ENCODE peak calls at places on chromosomes 7 and 10, in six cellular contexts. One of them, this sample, is unnamed.
A peak's percentile ranks its signal among the peaks of the same experiment; 100 is the strongest.

GRCh38 chr10:14456218-14456869 is 125.6 kb upstream of the FRMD4A start:
- DNase-seq in lower lobe of right lung: no peak
- DNase-seq in heart left ventricle: no peak
- DNase-seq in transverse colon: no peak
- DNase-seq in pancreas: no peak
- DNase-seq in stomach: no peak
- DNase-seq in this sample: no peak

GRCh38 chr7:134632937-134633540 is 13.6 kb upstream of the BPGM start:
- DNase-seq in lower lobe of right lung: no peak
- DNase-seq in heart left ventricle: no peak
- DNase-seq in transverse colon: no peak
- DNase-seq in pancreas: no peak
- DNase-seq in stomach: no peak
- DNase-seq in this sample: no peak

GRCh38 chr7:107100824-107101223 is 56.3 kb downstream of the PRKAR2B start:
- DNase-seq in lower lobe of right lung: no peak
- DNase-seq in heart left ventricle: no peak
- DNase-seq in transverse colon: no peak
- DNase-seq in pancreas: no peak
- DNase-seq in stomach: no peak
- DNase-seq in this sample: no peak

GRCh38 chr10:15347205-15347604 is 23.9 kb downstream of the FAM171A1 start:
- DNase-seq in lower lobe of right lung: no peak
- DNase-seq in heart left ventricle: no peak
- DNase-seq in transverse colon: no peak
- DNase-seq in pancreas: no peak
- DNase-seq in stomach: no peak
- DNase-seq in this sample: no peak

GRCh38 chr7:13879994-13880686 is 109.3 kb downstream of the ETV1 start:
- DNase-seq in lower lobe of right lung: no peak
- DNase-seq in heart left ventricle: no peak
- DNase-seq in transverse colon: no peak
- DNase-seq in pancreas: no peak
- DNase-seq in stomach: no peak
- DNase-seq in this sample: no peak

GRCh38 chr7:95394370-95394769 is 1.8 kb downstream of the PON3 start:
- DNase-seq in lower lobe of right lung: no peak
- DNase-seq in heart left ventricle: no peak
- DNase-seq in transverse colon: no peak
- DNase-seq in pancreas: no peak
- DNase-seq in stomach: no peak
- DNase-seq in this sample: no peak

GRCh38 chr7:114889646-114890285 is 32.1 kb upstream of the MDFIC start:
- DNase-seq in lower lobe of right lung: no peak
- DNase-seq in heart left ventricle: no peak
- DNase-seq in transverse colon: no peak
- DNase-seq in pancreas: no peak
- DNase-seq in stomach: no peak
- DNase-seq in this sample: no peak

GRCh38 chr7:159064816-159065130 is 79.9 kb downstream of the VIPR2 start:
- DNase-seq in lower lobe of right lung: no peak
- DNase-seq in heart left ventricle: no peak
- DNase-seq in transverse colon: no peak
- DNase-seq in pancreas: no peak
- DNase-seq in stomach: no peak
- DNase-seq in this sample: no peak

GRCh38 chr10:105797234-105797890 is 1156.3 kb downstream of the SORCS3 start:
- DNase-seq in lower lobe of right lung: no peak
- DNase-seq in heart left ventricle: no peak
- DNase-seq in transverse colon: no peak
- DNase-seq in pancreas: no peak
- DNase-seq in stomach: no peak
- DNase-seq in this sample: no peak

GRCh38 chr10:74888947-74889661 is 62.7 kb downstream of the KAT6B start:
- DNase-seq in lower lobe of right lung: no peak
- DNase-seq in heart left ventricle: no peak
- DNase-seq in transverse colon: no peak
- DNase-seq in pancreas: peak; percentile 48
- DNase-seq in stomach: no peak
- DNase-seq in this sample: peak; percentile 25

GRCh38 chr7:98354511-98355249 is 46.2 kb downstream of the BAIAP2L1 start:
- DNase-seq in lower lobe of right lung: peak; percentile 75
- DNase-seq in heart left ventricle: peak; percentile 29
- DNase-seq in transverse colon: peak; percentile 83
- DNase-seq in pancreas: no peak
- DNase-seq in stomach: peak; percentile 80
- DNase-seq in this sample: no peak

GRCh38 chr7:665751-666453 is 60.6 kb upstream of the DNAAF5 start:
- DNase-seq in lower lobe of right lung: no peak
- DNase-seq in heart left ventricle: peak; percentile 84
- DNase-seq in transverse colon: no peak
- DNase-seq in pancreas: no peak
- DNase-seq in stomach: no peak
- DNase-seq in this sample: no peak

GRCh38 chr7:111729483-111729882 is 167.2 kb upstream of the IMMP2L start:
- DNase-seq in lower lobe of right lung: no peak
- DNase-seq in heart left ventricle: no peak
- DNase-seq in transverse colon: no peak
- DNase-seq in pancreas: no peak
- DNase-seq in stomach: no peak
- DNase-seq in this sample: no peak

GRCh38 chr7:31970501-31970900 is 99.7 kb downstream of the PDE1C start:
- DNase-seq in lower lobe of right lung: no peak
- DNase-seq in heart left ventricle: no peak
- DNase-seq in transverse colon: no peak
- DNase-seq in pancreas: no peak
- DNase-seq in stomach: no peak
- DNase-seq in this sample: no peak

GRCh38 chr7:71645836-71646235 is 513.9 kb downstream of the GALNT17 start:
- DNase-seq in lower lobe of right lung: no peak
- DNase-seq in heart left ventricle: no peak
- DNase-seq in transverse colon: no peak
- DNase-seq in pancreas: no peak
- DNase-seq in stomach: no peak
- DNase-seq in this sample: no peak

GRCh38 chr7:55020481-55020871 is 1.7 kb downstream of the EGFR start:
- DNase-seq in lower lobe of right lung: peak; percentile 64
- DNase-seq in heart left ventricle: peak; percentile 53
- DNase-seq in transverse colon: peak; percentile 59
- DNase-seq in pancreas: peak; percentile 60
- DNase-seq in stomach: no peak
- DNase-seq in this sample: peak; percentile 73

GRCh38 chr7:33627741-33628140 is 277.6 kb upstream of the BMPER start:
- DNase-seq in lower lobe of right lung: no peak
- DNase-seq in heart left ventricle: no peak
- DNase-seq in transverse colon: no peak
- DNase-seq in pancreas: no peak
- DNase-seq in stomach: no peak
- DNase-seq in this sample: no peak

GRCh38 chr7:128791121-128791967 is 424 bp upstream of the CCDC136 start:
- DNase-seq in lower lobe of right lung: peak; percentile 77
- DNase-seq in heart left ventricle: peak; percentile 81
- DNase-seq in transverse colon: peak; percentile 83
- DNase-seq in pancreas: peak; percentile 74
- DNase-seq in stomach: peak; percentile 83
- DNase-seq in this sample: peak; percentile 38

GRCh38 chr10:76024460-76025123 is 593.2 kb downstream of the LRMDA start:
- DNase-seq in lower lobe of right lung: no peak
- DNase-seq in heart left ventricle: no peak
- DNase-seq in transverse colon: no peak
- DNase-seq in pancreas: no peak
- DNase-seq in stomach: no peak
- DNase-seq in this sample: no peak

GRCh38 chr7:102117743-102118142 is 168.9 kb upstream of the SH2B2 start:
- DNase-seq in lower lobe of right lung: no peak
- DNase-seq in heart left ventricle: no peak
- DNase-seq in transverse colon: no peak
- DNase-seq in pancreas: no peak
- DNase-seq in stomach: no peak
- DNase-seq in this sample: no peak

GRCh38 chr10:76034236-76035009 is 603.0 kb downstream of the LRMDA start:
- DNase-seq in lower lobe of right lung: no peak
- DNase-seq in heart left ventricle: no peak
- DNase-seq in transverse colon: no peak
- DNase-seq in pancreas: no peak
- DNase-seq in stomach: no peak
- DNase-seq in this sample: no peak

GRCh38 chr10:113386005-113386404 is 166.8 kb upstream of the HABP2 start:
- DNase-seq in lower lobe of right lung: no peak
- DNase-seq in heart left ventricle: no peak
- DNase-seq in transverse colon: no peak
- DNase-seq in pancreas: no peak
- DNase-seq in stomach: no peak
- DNase-seq in this sample: no peak

GRCh38 chr7:136652635-136653370 is 215.6 kb upstream of the CHRM2 start:
- DNase-seq in lower lobe of right lung: no peak
- DNase-seq in heart left ventricle: no peak
- DNase-seq in transverse colon: no peak
- DNase-seq in pancreas: no peak
- DNase-seq in stomach: no peak
- DNase-seq in this sample: no peak

GRCh38 chr10:87605656-87606308 is 53.9 kb upstream of the PAPSS2 start:
- DNase-seq in lower lobe of right lung: no peak
- DNase-seq in heart left ventricle: no peak
- DNase-seq in transverse colon: no peak
- DNase-seq in pancreas: no peak
- DNase-seq in stomach: no peak
- DNase-seq in this sample: no peak

GRCh38 chr7:112263519-112263918 is 57.0 kb downstream of the ZNF277 start:
- DNase-seq in lower lobe of right lung: no peak
- DNase-seq in heart left ventricle: no peak
- DNase-seq in transverse colon: no peak
- DNase-seq in pancreas: no peak
- DNase-seq in stomach: no peak
- DNase-seq in this sample: no peak

GRCh38 chr7:35685781-35686180 is 9.2 kb downstream of the HERPUD2 start:
- DNase-seq in lower lobe of right lung: no peak
- DNase-seq in heart left ventricle: no peak
- DNase-seq in transverse colon: no peak
- DNase-seq in pancreas: no peak
- DNase-seq in stomach: no peak
- DNase-seq in this sample: no peak

GRCh38 chr7:77823787-77824186 is 25.2 kb downstream of the PHTF2 start:
- DNase-seq in lower lobe of right lung: no peak
- DNase-seq in heart left ventricle: no peak
- DNase-seq in transverse colon: no peak
- DNase-seq in pancreas: no peak
- DNase-seq in stomach: no peak
- DNase-seq in this sample: no peak
- H3K4me1 ChIP-seq in lower lobe of right lung: no peaks in the 10 kb centered on the region
- H3K4me1 ChIP-seq in heart left ventricle: peaks cover 4% of the 10 kb centered on the region
- H3K4me1 ChIP-seq in transverse colon: no peaks in the 10 kb centered on the region
- H3K4me1 ChIP-seq in pancreas: no peaks in the 10 kb centered on the region
- H3K4me1 ChIP-seq in stomach: no peaks in the 10 kb centered on the region
- H3K4me1 ChIP-seq in this sample: peaks cover 15% of the 10 kb centered on the region

GRCh38 chr7:104895851-104896236 is 118.2 kb upstream of the KMT2E start:
- DNase-seq in lower lobe of right lung: no peak
- DNase-seq in heart left ventricle: no peak
- DNase-seq in transverse colon: no peak
- DNase-seq in pancreas: no peak
- DNase-seq in stomach: no peak
- DNase-seq in this sample: no peak
- H3K4me1 ChIP-seq in lower lobe of right lung: peaks cover 4% of the 10 kb centered on the region
- H3K4me1 ChIP-seq in heart left ventricle: no peaks in the 10 kb centered on the region
- H3K4me1 ChIP-seq in transverse colon: no peaks in the 10 kb centered on the region
- H3K4me1 ChIP-seq in pancreas: no peaks in the 10 kb centered on the region
- H3K4me1 ChIP-seq in stomach: no peaks in the 10 kb centered on the region
- H3K4me1 ChIP-seq in this sample: no peaks in the 10 kb centered on the region

GRCh38 chr10:103762166-103762565 is 93.2 kb downstream of the SH3PXD2A start:
- DNase-seq in lower lobe of right lung: no peak
- DNase-seq in heart left ventricle: no peak
- DNase-seq in transverse colon: no peak
- DNase-seq in pancreas: no peak
- DNase-seq in stomach: no peak
- DNase-seq in this sample: no peak
- H3K4me1 ChIP-seq in lower lobe of right lung: peaks cover 82% of the 10 kb centered on the region
- H3K4me1 ChIP-seq in heart left ventricle: peaks cover 73% of the 10 kb centered on the region
- H3K4me1 ChIP-seq in transverse colon: peaks cover 31% of the 10 kb centered on the region
- H3K4me1 ChIP-seq in pancreas: peaks cover 5% of the 10 kb centered on the region
- H3K4me1 ChIP-seq in stomach: peaks cover 65% of the 10 kb centered on the region
- H3K4me1 ChIP-seq in this sample: peaks cover 84% of the 10 kb centered on the region

GRCh38 chr7:116227678-116228239 is 17.4 kb downstream of the TES start:
- DNase-seq in lower lobe of right lung: no peak
- DNase-seq in heart left ventricle: no peak
- DNase-seq in transverse colon: no peak
- DNase-seq in pancreas: no peak
- DNase-seq in stomach: no peak
- DNase-seq in this sample: no peak

GRCh38 chr7:116230191-116231005 is 20.1 kb downstream of the TES start:
- DNase-seq in lower lobe of right lung: no peak
- DNase-seq in heart left ventricle: no peak
- DNase-seq in transverse colon: no peak
- DNase-seq in pancreas: peak; percentile 19
- DNase-seq in stomach: no peak
- DNase-seq in this sample: no peak

GRCh38 chr7:116228241-116228640 is 17.9 kb downstream of the TES start:
- DNase-seq in lower lobe of right lung: no peak
- DNase-seq in heart left ventricle: no peak
- DNase-seq in transverse colon: no peak
- DNase-seq in pancreas: no peak
- DNase-seq in stomach: no peak
- DNase-seq in this sample: no peak

GRCh38 chr7:116231543-116232401 is 21.4 kb downstream of the TES start:
- DNase-seq in lower lobe of right lung: no peak
- DNase-seq in heart left ventricle: no peak
- DNase-seq in transverse colon: no peak
- DNase-seq in pancreas: no peak
- DNase-seq in stomach: no peak
- DNase-seq in this sample: no peak

GRCh38 chr7:116229359-116229758 is 19.0 kb downstream of the TES start:
- DNase-seq in lower lobe of right lung: no peak
- DNase-seq in heart left ventricle: no peak
- DNase-seq in transverse colon: no peak
- DNase-seq in pancreas: no peak
- DNase-seq in stomach: no peak
- DNase-seq in this sample: no peak
- H3K4me1 ChIP-seq in lower lobe of right lung: peaks cover 54% of the 10 kb centered on the region
- H3K4me1 ChIP-seq in heart left ventricle: peaks cover 59% of the 10 kb centered on the region
- H3K4me1 ChIP-seq in transverse colon: peaks cover 38% of the 10 kb centered on the region
- H3K4me1 ChIP-seq in pancreas: peaks cover 21% of the 10 kb centered on the region
- H3K4me1 ChIP-seq in stomach: peaks cover 79% of the 10 kb centered on the region
- H3K4me1 ChIP-seq in this sample: peaks cover 25% of the 10 kb centered on the region

GRCh38 chr10:101223274-101224059 is 5.8 kb downstream of the LBX1 start:
- DNase-seq in lower lobe of right lung: no peak
- DNase-seq in heart left ventricle: no peak
- DNase-seq in transverse colon: no peak
- DNase-seq in pancreas: no peak
- DNase-seq in stomach: no peak
- DNase-seq in this sample: no peak
- H3K4me1 ChIP-seq in lower lobe of right lung: peaks cover 49% of the 10 kb centered on the region
- H3K4me1 ChIP-seq in heart left ventricle: peaks cover 44% of the 10 kb centered on the region
- H3K4me1 ChIP-seq in transverse colon: peaks cover 34% of the 10 kb centered on the region
- H3K4me1 ChIP-seq in pancreas: peaks cover 2% of the 10 kb centered on the region
- H3K4me1 ChIP-seq in stomach: peaks cover 64% of the 10 kb centered on the region
- H3K4me1 ChIP-seq in this sample: peaks cover 35% of the 10 kb centered on the region

GRCh38 chr7:18894155-18894554 is 223.3 kb downstream of the TWIST1 start:
- DNase-seq in lower lobe of right lung: no peak
- DNase-seq in heart left ventricle: no peak
- DNase-seq in transverse colon: no peak
- DNase-seq in pancreas: no peak
- DNase-seq in stomach: no peak
- DNase-seq in this sample: no peak
- H3K4me1 ChIP-seq in lower lobe of right lung: no peaks in the 10 kb centered on the region
- H3K4me1 ChIP-seq in heart left ventricle: peaks cover 19% of the 10 kb centered on the region
- H3K4me1 ChIP-seq in transverse colon: no peaks in the 10 kb centered on the region
- H3K4me1 ChIP-seq in pancreas: no peaks in the 10 kb centered on the region
- H3K4me1 ChIP-seq in stomach: peaks cover 18% of the 10 kb centered on the region
- H3K4me1 ChIP-seq in this sample: no peaks in the 10 kb centered on the region